ENCODE peak calls at places on chromosomes 4 and X, in seven cellular contexts. A is ovary; T is mammary epithelial cell; W is naive thymus-derived CD4-positive, alpha-beta T cell; X is A549; Z is AG04450; G is lung. C is an unnamed sample. For H3K9me3, the result is how much of the 10 kb centered on the place peaks cover.

GRCh38 chr4:76233967-76234678 is 17.4 kb upstream of the FAM47E start:
- DNase-seq in W (no peak), G (peak), T (no peak), A (no peak), X (no peak), Z (no peak), C (no peak)

GRCh38 chr4:120977435-120977997 is 55.0 kb upstream of the PRDM5 start:
- DNase-seq in Z (peak), A (no peak), T (peak), W (no peak), G (no peak), X (peak), C (no peak)

GRCh38 chr4:178602833-178603232 is 1160.6 kb upstream of the AGA start:
- DNase-seq in A (no peak), G (no peak), T (no peak), Z (no peak), W (no peak), X (no peak), C (no peak)

GRCh38 chrX:39808471-39808917 is 289.3 kb downstream of the BCOR start:
- DNase-seq in T (peak), W (no peak), X (no peak), A (no peak), G (no peak), Z (no peak), C (peak)

GRCh38 chrX:99750721-99751120 is 659.4 kb downstream of the PCDH19 start:
- DNase-seq in X (no peak), Z (no peak), T (no peak), A (no peak), W (no peak), G (no peak), C (no peak)

GRCh38 chrX:150456466-150456865 is 93.3 kb downstream of the MAMLD1 start:
- DNase-seq in G (no peak), T (peak), W (no peak), Z (no peak), A (no peak), X (no peak), C (no peak)

GRCh38 chr4:79917246-79917645 is 155.8 kb downstream of the ANTXR2 start:
- DNase-seq in G (peak), A (no peak), Z (no peak), W (no peak), T (peak), X (peak), C (peak)

GRCh38 chr4:156865391-156865790 is 106.2 kb downstream of the PDGFC start:
- DNase-seq in W (no peak), G (no peak), T (no peak), A (no peak), Z (no peak), X (no peak), C (no peak)

GRCh38 chr4:100146756-100147155 is 43.5 kb downstream of the DDIT4L start:
- DNase-seq in W (no peak), A (no peak), X (no peak), T (no peak), G (no peak), Z (no peak), C (no peak)

GRCh38 chr4:1382776-1383727 is 23.2 kb downstream of the NKX1-1 start:
- DNase-seq in T (no peak), Z (no peak), A (peak), X (no peak), G (no peak), W (no peak), C (peak)

GRCh38 chr4:8477676-8478075 is 37.1 kb downstream of the TRMT44 start:
- DNase-seq in G (no peak), T (no peak), W (no peak), X (no peak), Z (no peak), A (no peak), C (no peak)

GRCh38 chr4:115145393-115146160 is 32.2 kb upstream of the NDST4 start:
- DNase-seq in Z (no peak), W (no peak), T (no peak), X (no peak), G (no peak), A (no peak), C (no peak)

GRCh38 chr4:124590480-124590879 is 122.1 kb downstream of the ANKRD50 start:
- DNase-seq in X (no peak), G (no peak), A (no peak), T (no peak), Z (no peak), W (no peak), C (no peak)

GRCh38 chrX:151359931-151360871 is 36.8 kb upstream of the VMA21 start:
- DNase-seq in X (peak), Z (no peak), G (no peak), T (peak), W (peak), A (peak), C (peak)

GRCh38 chr4:71830-72229 is 18.7 kb downstream of the ZNF595 start:
- DNase-seq in Z (no peak), W (no peak), T (peak), X (no peak), G (no peak), A (no peak), C (no peak)
- H3K9me3 ChIP-seq in Z (under half), W (half or more), T (half or more), X (half or more), G (under half), A (under half), C (half or more)

GRCh38 chrX:108468486-108468885 is 28.8 kb downstream of the COL4A5 start:
- DNase-seq in A (no peak), G (no peak), T (no peak), Z (peak), X (no peak), W (no peak), C (no peak)

DNA sequence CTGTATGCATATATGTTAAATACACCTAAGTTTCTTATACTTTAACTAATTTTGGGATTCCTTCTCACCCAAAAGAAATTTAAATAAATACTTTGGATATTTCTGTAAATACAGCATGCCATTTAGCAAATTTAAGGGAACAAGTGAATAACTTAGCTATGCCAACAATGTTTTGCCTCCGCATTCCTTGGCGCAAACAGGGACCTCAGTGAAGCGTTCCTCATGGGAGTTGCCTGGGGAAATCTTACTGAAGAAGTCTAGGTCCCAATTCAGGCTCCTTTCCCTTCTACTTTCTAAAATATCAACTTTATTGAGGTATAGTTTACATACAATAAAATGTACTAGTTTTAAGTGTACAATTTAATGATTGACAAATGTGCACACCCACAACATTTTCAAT is 25.0 kb downstream of the COL4A5 start:
- DNase-seq in G (no peak), Z (no peak), A (no peak), X (no peak), T (no peak), W (no peak), C (no peak)
- H3K9me3 ChIP-seq in G (under half), Z (under half), A (under half), X (under half), T (under half), W (under half), C (under half)

GRCh38 chr4:148589182-148589581 is 147.0 kb upstream of the NR3C2 start:
- DNase-seq in Z (no peak), W (no peak), T (no peak), X (no peak), G (no peak), A (no peak), C (no peak)
- H3K9me3 ChIP-seq in Z (under half), W (under half), T (under half), X (under half), G (under half), A (under half), C (under half)

DNA sequence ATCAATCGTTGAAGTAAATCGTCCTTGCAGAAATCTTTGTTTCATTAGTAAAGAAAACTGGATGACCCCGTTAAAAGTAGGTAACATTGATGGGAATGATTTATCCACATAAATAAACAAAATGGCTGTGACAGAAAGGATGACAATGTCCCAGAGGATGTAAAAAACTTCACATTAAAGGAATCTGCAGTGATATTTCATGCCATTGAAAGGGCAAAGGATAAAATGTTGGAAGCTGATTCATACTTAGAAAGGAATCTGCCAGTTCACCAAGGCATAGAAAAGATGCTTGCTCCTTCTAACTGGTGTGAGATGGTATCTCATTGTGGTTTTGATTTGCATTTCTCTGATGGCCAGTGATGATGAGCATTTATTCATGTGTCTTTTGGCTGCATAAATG is 24.2 kb upstream of the EPGN start:
- DNase-seq in X (no peak), A (no peak), G (no peak), Z (no peak), T (peak), W (no peak), C (no peak)
- H3K9me3 ChIP-seq in X (under half), A (under half), G (under half), Z (under half), T (under half), W (under half), C (under half)

GRCh38 chrX:102964941-102965340 is 27.9 kb downstream of the RAB40AL start:
- DNase-seq in X (no peak), Z (no peak), T (no peak), G (no peak), W (no peak), A (no peak), C (no peak)

GRCh38 chrX:102966701-102967100 is 29.6 kb downstream of the RAB40AL start:
- DNase-seq in X (no peak), G (no peak), W (no peak), T (no peak), A (no peak), Z (no peak), C (no peak)

GRCh38 chrX:102963955-102964354 is 26.9 kb downstream of the RAB40AL start:
- DNase-seq in Z (no peak), G (no peak), A (no peak), X (no peak), T (no peak), W (no peak), C (no peak)

GRCh38 chrX:102968216-102968615 is 31.1 kb downstream of the RAB40AL start:
- DNase-seq in Z (no peak), X (no peak), G (no peak), A (no peak), T (no peak), W (no peak), C (no peak)
- H3K9me3 ChIP-seq in Z (under half), X (under half), G (under half), A (under half), T (under half), W (under half), C (half or more)

GRCh38 chr4:183375156-183375555 is 52.9 kb upstream of the CLDN24 start:
- DNase-seq in Z (no peak), A (no peak), X (no peak), T (no peak), W (no peak), G (no peak), C (no peak)

GRCh38 chr4:183380901-183381300 is 58.7 kb upstream of the CLDN24 start:
- DNase-seq in T (no peak), W (no peak), G (no peak), A (no peak), X (no peak), Z (no peak), C (no peak)

GRCh38 chr4:183376381-183376780 is 54.2 kb upstream of the CLDN24 start:
- DNase-seq in W (no peak), G (no peak), T (no peak), A (no peak), Z (no peak), X (no peak), C (no peak)

DNA sequence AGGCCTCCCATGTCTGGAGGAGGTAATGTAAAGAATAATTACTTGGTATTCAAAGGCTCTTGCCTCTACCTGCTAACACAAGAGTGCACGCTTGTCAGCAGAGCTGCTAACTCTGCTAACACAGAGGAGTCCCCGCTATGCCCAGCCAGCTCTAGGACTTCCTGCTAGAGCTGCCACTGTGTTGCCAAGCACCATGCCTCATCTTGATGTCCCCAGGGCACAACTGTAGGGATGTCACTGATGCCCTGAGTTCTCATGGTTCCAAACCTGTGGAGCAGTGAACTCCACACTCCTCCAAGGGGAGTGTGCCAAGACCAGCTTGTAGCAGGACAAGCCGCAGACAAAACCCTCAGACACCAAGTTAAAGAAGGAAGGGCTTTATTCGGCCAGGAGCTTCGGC is 55.3 kb upstream of the CLDN24 start:
- DNase-seq in G (no peak), A (no peak), W (no peak), T (no peak), X (no peak), Z (no peak), C (no peak)
- H3K9me3 ChIP-seq in G (under half), A (under half), W (under half), T (under half), X (under half), Z (under half), C (under half)

GRCh38 chr4:120616-121015 is 3.7 kb upstream of the ZNF718 start:
- DNase-seq in A (no peak), T (no peak), X (no peak), W (no peak), Z (no peak), G (no peak), C (no peak)
- H3K9me3 ChIP-seq in A (under half), T (under half), X (under half), W (under half), Z (under half), G (under half), C (under half)

GRCh38 chrX:55118574-55118973 is 29.8 kb downstream of the PAGE2 start:
- DNase-seq in Z (no peak), X (no peak), G (no peak), A (no peak), T (no peak), W (no peak), C (no peak)
- H3K9me3 ChIP-seq in Z (under half), X (under half), G (under half), A (under half), T (under half), W (under half), C (under half)

GRCh38 chrX:30793075-30793766 is 95.8 kb downstream of the TAB3 start:
- DNase-seq in Z (no peak), T (no peak), A (no peak), G (no peak), X (no peak), W (no peak), C (no peak)
- H3K9me3 ChIP-seq in Z (under half), T (under half), A (under half), G (under half), X (under half), W (under half), C (under half)

GRCh38 chr4:25221377-25221776 is 12.5 kb upstream of the PI4K2B start:
- DNase-seq in A (no peak), G (no peak), X (no peak), T (no peak), W (no peak), Z (no peak), C (no peak)
- H3K9me3 ChIP-seq in A (under half), G (under half), X (under half), T (under half), W (half or more), Z (under half), C (under half)

C was measured in heart right ventricle.